ENCODE peak calls at places on chromosomes 11 and 22, in nine cellular contexts. One of them, this sample, is unnamed.

GRCh38 chr22:21642584-21643448 is 714 bp downstream of the SDF2L1 start:
- DNase-seq in GM23248: peak; percentile 84
- DNase-seq in activated T-cell treated with anti-CD3 and anti-CD28 coated beads, Interleukin-2, amount 50 U/mL, for 72 hours: peak; percentile 70
- DNase-seq in body of pancreas: peak; percentile 64
- DNase-seq in LHCN-M2: peak; percentile 53
- DNase-seq in myocyte: peak; percentile 54
- DNase-seq in iris pigment epithelial cell: peak; percentile 50
- DNase-seq in neuronal stem cell: no peak
- DNase-seq in effector CD8-positive, alpha-beta T cell: peak; percentile 23
- DNase-seq in this sample: peak; percentile 52

GRCh38 chr11:67303132-67303988 is at the start of gene SSH3:
- DNase-seq in GM23248: peak; percentile 82
- DNase-seq in activated T-cell treated with anti-CD3 and anti-CD28 coated beads, Interleukin-2, amount 50 U/mL, for 72 hours: peak; percentile 59
- DNase-seq in body of pancreas: peak; percentile 89
- DNase-seq in LHCN-M2: peak; percentile 53
- DNase-seq in myocyte: peak; percentile 70
- DNase-seq in iris pigment epithelial cell: peak; percentile 57
- DNase-seq in neuronal stem cell: peak; percentile 61
- DNase-seq in effector CD8-positive, alpha-beta T cell: peak; percentile 21
- DNase-seq in this sample: peak; percentile 49

GRCh38 chr22:38754247-38755154 is 1.3 kb downstream of the SUN2 start:
- DNase-seq in GM23248: peak; percentile 67
- DNase-seq in activated T-cell treated with anti-CD3 and anti-CD28 coated beads, Interleukin-2, amount 50 U/mL, for 72 hours: no peak
- DNase-seq in body of pancreas: peak; percentile 94
- DNase-seq in LHCN-M2: peak; percentile 50
- DNase-seq in myocyte: peak; percentile 71
- DNase-seq in iris pigment epithelial cell: peak; percentile 31
- DNase-seq in neuronal stem cell: no peak
- DNase-seq in effector CD8-positive, alpha-beta T cell: peak; percentile 27
- DNase-seq in this sample: peak; percentile 83

GRCh38 chr11:118247041-118247440 is 5.1 kb downstream of the MPZL3 start:
- DNase-seq in GM23248: no peak
- DNase-seq in activated T-cell treated with anti-CD3 and anti-CD28 coated beads, Interleukin-2, amount 50 U/mL, for 72 hours: no peak
- DNase-seq in body of pancreas: no peak
- DNase-seq in LHCN-M2: no peak
- DNase-seq in myocyte: no peak
- DNase-seq in iris pigment epithelial cell: peak; percentile 15
- DNase-seq in neuronal stem cell: no peak
- DNase-seq in effector CD8-positive, alpha-beta T cell: no peak
- DNase-seq in this sample: no peak

GRCh38 chr22:50544746-50545253 is 899 bp upstream of the KLHDC7B start:
- DNase-seq in GM23248: no peak
- DNase-seq in activated T-cell treated with anti-CD3 and anti-CD28 coated beads, Interleukin-2, amount 50 U/mL, for 72 hours: peak; percentile 63
- DNase-seq in body of pancreas: no peak
- DNase-seq in LHCN-M2: no peak
- DNase-seq in myocyte: no peak
- DNase-seq in iris pigment epithelial cell: no peak
- DNase-seq in neuronal stem cell: no peak
- DNase-seq in effector CD8-positive, alpha-beta T cell: no peak
- DNase-seq in this sample: no peak

GRCh38 chr11:83156150-83156995 is 558 bp upstream of the PCF11 start:
- DNase-seq in GM23248: peak; percentile 100
- DNase-seq in activated T-cell treated with anti-CD3 and anti-CD28 coated beads, Interleukin-2, amount 50 U/mL, for 72 hours: peak; percentile 98
- DNase-seq in body of pancreas: peak; percentile 100
- DNase-seq in LHCN-M2: peak; percentile 100
- DNase-seq in myocyte: peak; percentile 100
- DNase-seq in iris pigment epithelial cell: peak; percentile 49
- DNase-seq in neuronal stem cell: peak; percentile 99
- DNase-seq in effector CD8-positive, alpha-beta T cell: peak; percentile 95
- DNase-seq in this sample: peak; percentile 100

GRCh38 chr22:31106651-31107205 is 640 bp downstream of the SELENOM start:
- DNase-seq in GM23248: peak; percentile 81
- DNase-seq in activated T-cell treated with anti-CD3 and anti-CD28 coated beads, Interleukin-2, amount 50 U/mL, for 72 hours: no peak
- DNase-seq in body of pancreas: no peak
- DNase-seq in LHCN-M2: peak; percentile 45
- DNase-seq in myocyte: peak; percentile 57
- DNase-seq in iris pigment epithelial cell: peak; percentile 50
- DNase-seq in neuronal stem cell: no peak
- DNase-seq in effector CD8-positive, alpha-beta T cell: no peak
- DNase-seq in this sample: peak; percentile 60

GRCh38 chr22:25563757-25564319 is 637 bp upstream of the GRK3 start:
- DNase-seq in GM23248: no peak
- DNase-seq in activated T-cell treated with anti-CD3 and anti-CD28 coated beads, Interleukin-2, amount 50 U/mL, for 72 hours: peak; percentile 1
- DNase-seq in body of pancreas: peak; percentile 67
- DNase-seq in LHCN-M2: no peak
- DNase-seq in myocyte: no peak
- DNase-seq in iris pigment epithelial cell: peak; percentile 17
- DNase-seq in neuronal stem cell: no peak
- DNase-seq in effector CD8-positive, alpha-beta T cell: no peak
- DNase-seq in this sample: no peak

GRCh38 chr11:97894978-97895377 is 1125.8 kb upstream of the CNTN5 start:
- DNase-seq in GM23248: no peak
- DNase-seq in activated T-cell treated with anti-CD3 and anti-CD28 coated beads, Interleukin-2, amount 50 U/mL, for 72 hours: no peak
- DNase-seq in body of pancreas: no peak
- DNase-seq in LHCN-M2: no peak
- DNase-seq in myocyte: no peak
- DNase-seq in iris pigment epithelial cell: no peak
- DNase-seq in neuronal stem cell: no peak
- DNase-seq in effector CD8-positive, alpha-beta T cell: no peak
- DNase-seq in this sample: no peak

GRCh38 chr11:107043242-107043991 is 25.1 kb upstream of the GUCY1A2 start:
- DNase-seq in GM23248: peak; percentile 96
- DNase-seq in activated T-cell treated with anti-CD3 and anti-CD28 coated beads, Interleukin-2, amount 50 U/mL, for 72 hours: no peak
- DNase-seq in body of pancreas: no peak
- DNase-seq in LHCN-M2: peak; percentile 82
- DNase-seq in myocyte: peak; percentile 85
- DNase-seq in iris pigment epithelial cell: peak; percentile 98
- DNase-seq in neuronal stem cell: no peak
- DNase-seq in effector CD8-positive, alpha-beta T cell: no peak
- DNase-seq in this sample: peak; percentile 95

GRCh38 chr11:46238967-46239800 is 38.3 kb upstream of the CREB3L1 start:
- DNase-seq in GM23248: peak; percentile 92
- DNase-seq in activated T-cell treated with anti-CD3 and anti-CD28 coated beads, Interleukin-2, amount 50 U/mL, for 72 hours: peak; percentile 81
- DNase-seq in body of pancreas: peak; percentile 85
- DNase-seq in LHCN-M2: peak; percentile 84
- DNase-seq in myocyte: peak; percentile 86
- DNase-seq in iris pigment epithelial cell: peak; percentile 79
- DNase-seq in neuronal stem cell: peak; percentile 89
- DNase-seq in effector CD8-positive, alpha-beta T cell: peak; percentile 69
- DNase-seq in this sample: peak; percentile 84

GRCh38 chr11:24298126-24298525 is 198.7 kb upstream of the LUZP2 start:
- DNase-seq in GM23248: peak; percentile 15
- DNase-seq in activated T-cell treated with anti-CD3 and anti-CD28 coated beads, Interleukin-2, amount 50 U/mL, for 72 hours: no peak
- DNase-seq in body of pancreas: no peak
- DNase-seq in LHCN-M2: peak; percentile 12
- DNase-seq in myocyte: no peak
- DNase-seq in iris pigment epithelial cell: peak; percentile 28
- DNase-seq in neuronal stem cell: no peak
- DNase-seq in effector CD8-positive, alpha-beta T cell: no peak
- DNase-seq in this sample: no peak

GRCh38 chr11:15673408-15673811 is 558.7 kb downstream of the INSC start:
- DNase-seq in GM23248: no peak
- DNase-seq in activated T-cell treated with anti-CD3 and anti-CD28 coated beads, Interleukin-2, amount 50 U/mL, for 72 hours: no peak
- DNase-seq in body of pancreas: no peak
- DNase-seq in LHCN-M2: no peak
- DNase-seq in myocyte: no peak
- DNase-seq in iris pigment epithelial cell: no peak
- DNase-seq in neuronal stem cell: no peak
- DNase-seq in effector CD8-positive, alpha-beta T cell: no peak
- DNase-seq in this sample: no peak

GRCh38 chr22:28792491-28793383 is 7.6 kb downstream of the XBP1 start:
- DNase-seq in GM23248: no peak
- DNase-seq in activated T-cell treated with anti-CD3 and anti-CD28 coated beads, Interleukin-2, amount 50 U/mL, for 72 hours: no peak
- DNase-seq in body of pancreas: peak; percentile 63
- DNase-seq in LHCN-M2: no peak
- DNase-seq in myocyte: no peak
- DNase-seq in iris pigment epithelial cell: no peak
- DNase-seq in neuronal stem cell: no peak
- DNase-seq in effector CD8-positive, alpha-beta T cell: no peak
- DNase-seq in this sample: no peak

GRCh38 chr22:32539631-32540449 is 65.2 kb downstream of the FBXO7 start:
- DNase-seq in GM23248: no peak
- DNase-seq in activated T-cell treated with anti-CD3 and anti-CD28 coated beads, Interleukin-2, amount 50 U/mL, for 72 hours: no peak
- DNase-seq in body of pancreas: no peak
- DNase-seq in LHCN-M2: peak; percentile 66
- DNase-seq in myocyte: peak; percentile 94
- DNase-seq in iris pigment epithelial cell: no peak
- DNase-seq in neuronal stem cell: no peak
- DNase-seq in effector CD8-positive, alpha-beta T cell: no peak
- DNase-seq in this sample: no peak

GRCh38 chr22:29788339-29789279 is 21.4 kb downstream of the UQCR10 start:
- DNase-seq in GM23248: no peak
- DNase-seq in activated T-cell treated with anti-CD3 and anti-CD28 coated beads, Interleukin-2, amount 50 U/mL, for 72 hours: no peak
- DNase-seq in body of pancreas: no peak
- DNase-seq in LHCN-M2: no peak
- DNase-seq in myocyte: no peak
- DNase-seq in iris pigment epithelial cell: no peak
- DNase-seq in neuronal stem cell: no peak
- DNase-seq in effector CD8-positive, alpha-beta T cell: no peak
- DNase-seq in this sample: no peak